ENCODE peak calls at places on chromosomes 1 and 21, in eight cellular contexts. One of them, this sample, is unnamed.

GRCh38 chr1:156926175-156926574 is 5.7 kb downstream of the LRRC71 start:
- DNase-seq in AG04449: no peak
- DNase-seq in progenitor cell of endocrine pancreas: no peak
- DNase-seq in neural crest cell: no peak
- DNase-seq in activated CD8-positive, alpha-beta T cell treated with anti-CD3 and anti-CD28 coated beads for 36 hours: peak
- DNase-seq in endodermal cell: no peak
- DNase-seq in transverse colon: peak
- DNase-seq in HL-60: peak
- DNase-seq in this sample: peak

GRCh38 chr1:175498002-175498401 is 245.4 kb downstream of the TNR start:
- DNase-seq in AG04449: no peak
- DNase-seq in progenitor cell of endocrine pancreas: no peak
- DNase-seq in neural crest cell: no peak
- DNase-seq in activated CD8-positive, alpha-beta T cell treated with anti-CD3 and anti-CD28 coated beads for 36 hours: no peak
- DNase-seq in endodermal cell: no peak
- DNase-seq in transverse colon: no peak
- DNase-seq in HL-60: no peak
- DNase-seq in this sample: peak

GRCh38 chr1:109620396-109620817 is 770 bp downstream of the AMPD2 start:
- DNase-seq in AG04449: no peak
- DNase-seq in progenitor cell of endocrine pancreas: no peak
- DNase-seq in neural crest cell: no peak
- DNase-seq in activated CD8-positive, alpha-beta T cell treated with anti-CD3 and anti-CD28 coated beads for 36 hours: no peak
- DNase-seq in endodermal cell: peak
- DNase-seq in transverse colon: peak
- DNase-seq in HL-60: no peak
- DNase-seq in this sample: peak

GRCh38 chr1:21280011-21280471 is 10.2 kb downstream of the ECE1 start:
- DNase-seq in AG04449: no peak
- DNase-seq in progenitor cell of endocrine pancreas: no peak
- DNase-seq in neural crest cell: no peak
- DNase-seq in activated CD8-positive, alpha-beta T cell treated with anti-CD3 and anti-CD28 coated beads for 36 hours: no peak
- DNase-seq in endodermal cell: no peak
- DNase-seq in transverse colon: peak
- DNase-seq in HL-60: no peak
- DNase-seq in this sample: peak

GRCh38 chr1:194369622-194370021 is 1183.2 kb upstream of the B3GALT2 start:
- DNase-seq in AG04449: no peak
- DNase-seq in progenitor cell of endocrine pancreas: no peak
- DNase-seq in neural crest cell: no peak
- DNase-seq in activated CD8-positive, alpha-beta T cell treated with anti-CD3 and anti-CD28 coated beads for 36 hours: no peak
- DNase-seq in endodermal cell: no peak
- DNase-seq in transverse colon: no peak
- DNase-seq in HL-60: no peak
- DNase-seq in this sample: no peak

GRCh38 chr1:24086466-24086865 is 25.5 kb downstream of the MYOM3 start:
- DNase-seq in AG04449: no peak
- DNase-seq in progenitor cell of endocrine pancreas: no peak
- DNase-seq in neural crest cell: no peak
- DNase-seq in activated CD8-positive, alpha-beta T cell treated with anti-CD3 and anti-CD28 coated beads for 36 hours: no peak
- DNase-seq in endodermal cell: no peak
- DNase-seq in transverse colon: no peak
- DNase-seq in HL-60: no peak
- DNase-seq in this sample: no peak

GRCh38 chr1:222048030-222048632 is 306.2 kb upstream of the DUSP10 start:
- DNase-seq in AG04449: peak
- DNase-seq in progenitor cell of endocrine pancreas: no peak
- DNase-seq in neural crest cell: no peak
- DNase-seq in activated CD8-positive, alpha-beta T cell treated with anti-CD3 and anti-CD28 coated beads for 36 hours: peak
- DNase-seq in endodermal cell: no peak
- DNase-seq in transverse colon: no peak
- DNase-seq in HL-60: no peak
- DNase-seq in this sample: peak

GRCh38 chr1:40363721-40364120 is 9.8 kb upstream of the SMAP2 start:
- DNase-seq in AG04449: no peak
- DNase-seq in progenitor cell of endocrine pancreas: no peak
- DNase-seq in neural crest cell: no peak
- DNase-seq in activated CD8-positive, alpha-beta T cell treated with anti-CD3 and anti-CD28 coated beads for 36 hours: peak
- DNase-seq in endodermal cell: peak
- DNase-seq in transverse colon: no peak
- DNase-seq in HL-60: no peak
- DNase-seq in this sample: no peak

GRCh38 chr1:186212574-186213224 is 162.4 kb downstream of the TPR start:
- DNase-seq in AG04449: peak
- DNase-seq in progenitor cell of endocrine pancreas: peak
- DNase-seq in neural crest cell: peak
- DNase-seq in activated CD8-positive, alpha-beta T cell treated with anti-CD3 and anti-CD28 coated beads for 36 hours: peak
- DNase-seq in endodermal cell: peak
- DNase-seq in transverse colon: peak
- DNase-seq in HL-60: peak
- DNase-seq in this sample: peak

GRCh38 chr1:117001254-117001927 is at the start of gene CD101:
- DNase-seq in AG04449: no peak
- DNase-seq in progenitor cell of endocrine pancreas: no peak
- DNase-seq in neural crest cell: no peak
- DNase-seq in activated CD8-positive, alpha-beta T cell treated with anti-CD3 and anti-CD28 coated beads for 36 hours: peak
- DNase-seq in endodermal cell: no peak
- DNase-seq in transverse colon: no peak
- DNase-seq in HL-60: no peak
- DNase-seq in this sample: no peak

GRCh38 chr1:53561488-53562115 is 102.4 kb downstream of the DMRTB1 start:
- DNase-seq in AG04449: no peak
- DNase-seq in progenitor cell of endocrine pancreas: no peak
- DNase-seq in neural crest cell: no peak
- DNase-seq in activated CD8-positive, alpha-beta T cell treated with anti-CD3 and anti-CD28 coated beads for 36 hours: no peak
- DNase-seq in endodermal cell: peak
- DNase-seq in transverse colon: peak
- DNase-seq in HL-60: no peak
- DNase-seq in this sample: no peak

GRCh38 chr1:2443285-2444137 is 31.1 kb upstream of the PEX10 start:
- DNase-seq in AG04449: no peak
- DNase-seq in progenitor cell of endocrine pancreas: no peak
- DNase-seq in neural crest cell: peak
- DNase-seq in activated CD8-positive, alpha-beta T cell treated with anti-CD3 and anti-CD28 coated beads for 36 hours: peak
- DNase-seq in endodermal cell: peak
- DNase-seq in transverse colon: no peak
- DNase-seq in HL-60: no peak
- DNase-seq in this sample: no peak

GRCh38 chr1:36322786-36323635 is 434 bp downstream of the EVA1B start:
- DNase-seq in AG04449: no peak
- DNase-seq in progenitor cell of endocrine pancreas: no peak
- DNase-seq in neural crest cell: peak
- DNase-seq in activated CD8-positive, alpha-beta T cell treated with anti-CD3 and anti-CD28 coated beads for 36 hours: peak
- DNase-seq in endodermal cell: peak
- DNase-seq in transverse colon: peak
- DNase-seq in HL-60: no peak
- DNase-seq in this sample: peak

GRCh38 chr1:178267646-178268094 is 173.8 kb downstream of the RASAL2 start:
- DNase-seq in AG04449: no peak
- DNase-seq in progenitor cell of endocrine pancreas: no peak
- DNase-seq in neural crest cell: no peak
- DNase-seq in activated CD8-positive, alpha-beta T cell treated with anti-CD3 and anti-CD28 coated beads for 36 hours: no peak
- DNase-seq in endodermal cell: peak
- DNase-seq in transverse colon: no peak
- DNase-seq in HL-60: no peak
- DNase-seq in this sample: peak

GRCh38 chr1:48530727-48531351 is 58.8 kb upstream of the SPATA6 start:
- DNase-seq in AG04449: no peak
- DNase-seq in progenitor cell of endocrine pancreas: peak
- DNase-seq in neural crest cell: peak
- DNase-seq in activated CD8-positive, alpha-beta T cell treated with anti-CD3 and anti-CD28 coated beads for 36 hours: peak
- DNase-seq in endodermal cell: peak
- DNase-seq in transverse colon: peak
- DNase-seq in HL-60: peak
- DNase-seq in this sample: peak

GRCh38 chr21:34688145-34688544 is 19.4 kb downstream of the CLIC6 start:
- DNase-seq in AG04449: no peak
- DNase-seq in progenitor cell of endocrine pancreas: no peak
- DNase-seq in neural crest cell: no peak
- DNase-seq in activated CD8-positive, alpha-beta T cell treated with anti-CD3 and anti-CD28 coated beads for 36 hours: no peak
- DNase-seq in endodermal cell: no peak
- DNase-seq in transverse colon: no peak
- DNase-seq in HL-60: no peak
- DNase-seq in this sample: peak
- TF ChIP-seq CTCF in AG04449: no peak
- TF ChIP-seq CTCF in progenitor cell of endocrine pancreas: no peak
- TF ChIP-seq CTCF in neural crest cell: no peak
- TF ChIP-seq CTCF in activated CD8-positive, alpha-beta T cell treated with anti-CD3 and anti-CD28 coated beads for 36 hours: no peak
- TF ChIP-seq CTCF in endodermal cell: no peak
- TF ChIP-seq CTCF in transverse colon: no peak
- TF ChIP-seq CTCF in HL-60: no peak
- TF ChIP-seq CTCF in this sample: peak

GRCh38 chr1:187264995-187265602 is 436.4 kb downstream of the PLA2G4A start:
- DNase-seq in AG04449: peak
- DNase-seq in progenitor cell of endocrine pancreas: peak
- DNase-seq in neural crest cell: peak
- DNase-seq in activated CD8-positive, alpha-beta T cell treated with anti-CD3 and anti-CD28 coated beads for 36 hours: no peak
- DNase-seq in endodermal cell: peak
- DNase-seq in transverse colon: no peak
- DNase-seq in HL-60: no peak
- DNase-seq in this sample: peak
- TF ChIP-seq CTCF in AG04449: peak
- TF ChIP-seq CTCF in progenitor cell of endocrine pancreas: peak
- TF ChIP-seq CTCF in neural crest cell: peak
- TF ChIP-seq CTCF in activated CD8-positive, alpha-beta T cell treated with anti-CD3 and anti-CD28 coated beads for 36 hours: no peak
- TF ChIP-seq CTCF in endodermal cell: peak
- TF ChIP-seq CTCF in transverse colon: no peak
- TF ChIP-seq CTCF in HL-60: peak
- TF ChIP-seq CTCF in this sample: peak

GRCh38 chr1:153655333-153655732 is 3.2 kb upstream of the SNAPIN start:
- DNase-seq in AG04449: no peak
- DNase-seq in progenitor cell of endocrine pancreas: no peak
- DNase-seq in neural crest cell: no peak
- DNase-seq in activated CD8-positive, alpha-beta T cell treated with anti-CD3 and anti-CD28 coated beads for 36 hours: no peak
- DNase-seq in endodermal cell: no peak
- DNase-seq in transverse colon: no peak
- DNase-seq in HL-60: no peak
- DNase-seq in this sample: no peak

GRCh38 chr1:153659175-153659534 is 652 bp downstream of the SNAPIN start:
- DNase-seq in AG04449: no peak
- DNase-seq in progenitor cell of endocrine pancreas: no peak
- DNase-seq in neural crest cell: no peak
- DNase-seq in activated CD8-positive, alpha-beta T cell treated with anti-CD3 and anti-CD28 coated beads for 36 hours: no peak
- DNase-seq in endodermal cell: no peak
- DNase-seq in transverse colon: no peak
- DNase-seq in HL-60: no peak
- DNase-seq in this sample: no peak

GRCh38 chr1:153661111-153661708 is 2.7 kb downstream of the SNAPIN start:
- DNase-seq in AG04449: no peak
- DNase-seq in progenitor cell of endocrine pancreas: no peak
- DNase-seq in neural crest cell: no peak
- DNase-seq in activated CD8-positive, alpha-beta T cell treated with anti-CD3 and anti-CD28 coated beads for 36 hours: no peak
- DNase-seq in endodermal cell: no peak
- DNase-seq in transverse colon: no peak
- DNase-seq in HL-60: no peak
- DNase-seq in this sample: no peak

GRCh38 chr1:153659656-153660055 is 1.2 kb downstream of the SNAPIN start:
- DNase-seq in AG04449: no peak
- DNase-seq in progenitor cell of endocrine pancreas: no peak
- DNase-seq in neural crest cell: no peak
- DNase-seq in activated CD8-positive, alpha-beta T cell treated with anti-CD3 and anti-CD28 coated beads for 36 hours: no peak
- DNase-seq in endodermal cell: no peak
- DNase-seq in transverse colon: no peak
- DNase-seq in HL-60: no peak
- DNase-seq in this sample: no peak

DNA sequence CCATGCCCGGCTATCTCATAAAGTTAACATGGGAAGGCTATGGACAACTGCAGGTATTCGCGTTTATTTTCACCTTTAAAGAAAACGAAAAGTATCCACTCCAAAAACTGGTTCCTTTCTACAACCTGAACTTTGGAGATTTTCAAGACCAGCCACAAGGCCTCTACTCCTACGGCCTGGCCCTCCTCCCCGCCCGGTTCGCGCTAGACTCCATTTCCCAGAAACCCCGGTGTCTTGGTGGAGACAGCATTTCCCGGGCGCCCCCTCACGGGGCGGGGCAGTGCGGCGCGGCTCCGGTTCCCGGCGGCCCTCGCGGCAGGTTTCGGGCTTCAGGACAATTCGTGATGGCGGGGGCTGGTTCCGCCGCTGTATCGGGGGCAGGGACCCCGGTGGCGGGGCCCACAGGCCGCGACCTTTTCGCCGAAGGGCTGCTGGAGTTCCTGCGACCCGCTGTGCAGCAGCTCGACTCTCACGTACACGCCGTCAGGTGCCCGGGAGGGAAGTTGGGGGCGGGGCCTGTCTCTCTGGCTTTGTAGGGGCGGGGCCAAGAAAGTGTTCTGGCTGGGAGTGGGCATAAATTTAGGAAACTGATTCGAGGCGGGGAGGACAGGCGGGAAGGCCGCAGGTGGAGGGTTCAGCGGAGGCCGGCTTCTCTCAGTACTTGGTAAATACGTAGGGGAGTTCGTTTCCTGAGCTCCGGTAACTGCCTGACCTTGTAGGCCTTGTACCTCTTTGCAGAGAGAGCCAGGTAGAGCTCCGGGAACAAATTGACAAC is at the start of gene SNAPIN:
- DNase-seq in AG04449: peak
- DNase-seq in progenitor cell of endocrine pancreas: peak
- DNase-seq in neural crest cell: peak
- DNase-seq in activated CD8-positive, alpha-beta T cell treated with anti-CD3 and anti-CD28 coated beads for 36 hours: peak
- DNase-seq in endodermal cell: peak
- DNase-seq in transverse colon: peak
- DNase-seq in HL-60: peak
- DNase-seq in this sample: peak
- TF ChIP-seq CTCF in AG04449: peak
- TF ChIP-seq CTCF in progenitor cell of endocrine pancreas: peak
- TF ChIP-seq CTCF in neural crest cell: peak
- TF ChIP-seq CTCF in activated CD8-positive, alpha-beta T cell treated with anti-CD3 and anti-CD28 coated beads for 36 hours: no peak
- TF ChIP-seq CTCF in endodermal cell: peak
- TF ChIP-seq CTCF in transverse colon: peak
- TF ChIP-seq CTCF in HL-60: no peak
- TF ChIP-seq CTCF in this sample: no peak

GRCh38 chr1:164704954-164705353 is 146.0 kb downstream of the PBX1 start:
- DNase-seq in AG04449: no peak
- DNase-seq in progenitor cell of endocrine pancreas: no peak
- DNase-seq in neural crest cell: no peak
- DNase-seq in activated CD8-positive, alpha-beta T cell treated with anti-CD3 and anti-CD28 coated beads for 36 hours: no peak
- DNase-seq in endodermal cell: no peak
- DNase-seq in transverse colon: no peak
- DNase-seq in HL-60: no peak
- DNase-seq in this sample: no peak

GRCh38 chr1:164702216-164702615 is 143.2 kb downstream of the PBX1 start:
- DNase-seq in AG04449: no peak
- DNase-seq in progenitor cell of endocrine pancreas: no peak
- DNase-seq in neural crest cell: no peak
- DNase-seq in activated CD8-positive, alpha-beta T cell treated with anti-CD3 and anti-CD28 coated beads for 36 hours: no peak
- DNase-seq in endodermal cell: no peak
- DNase-seq in transverse colon: no peak
- DNase-seq in HL-60: no peak
- DNase-seq in this sample: peak

GRCh38 chr1:164702664-164703063 is 143.7 kb downstream of the PBX1 start:
- DNase-seq in AG04449: no peak
- DNase-seq in progenitor cell of endocrine pancreas: no peak
- DNase-seq in neural crest cell: no peak
- DNase-seq in activated CD8-positive, alpha-beta T cell treated with anti-CD3 and anti-CD28 coated beads for 36 hours: no peak
- DNase-seq in endodermal cell: no peak
- DNase-seq in transverse colon: no peak
- DNase-seq in HL-60: no peak
- DNase-seq in this sample: no peak

GRCh38 chr1:164703971-164704411 is 145.0 kb downstream of the PBX1 start:
- DNase-seq in AG04449: no peak
- DNase-seq in progenitor cell of endocrine pancreas: no peak
- DNase-seq in neural crest cell: no peak
- DNase-seq in activated CD8-positive, alpha-beta T cell treated with anti-CD3 and anti-CD28 coated beads for 36 hours: no peak
- DNase-seq in endodermal cell: no peak
- DNase-seq in transverse colon: peak
- DNase-seq in HL-60: no peak
- DNase-seq in this sample: no peak

GRCh38 chr1:164703415-164703814 is 144.4 kb downstream of the PBX1 start:
- DNase-seq in AG04449: no peak
- DNase-seq in progenitor cell of endocrine pancreas: no peak
- DNase-seq in neural crest cell: no peak
- DNase-seq in activated CD8-positive, alpha-beta T cell treated with anti-CD3 and anti-CD28 coated beads for 36 hours: no peak
- DNase-seq in endodermal cell: no peak
- DNase-seq in transverse colon: no peak
- DNase-seq in HL-60: no peak
- DNase-seq in this sample: no peak
- TF ChIP-seq CTCF in AG04449: no peak
- TF ChIP-seq CTCF in progenitor cell of endocrine pancreas: peak
- TF ChIP-seq CTCF in neural crest cell: no peak
- TF ChIP-seq CTCF in activated CD8-positive, alpha-beta T cell treated with anti-CD3 and anti-CD28 coated beads for 36 hours: no peak
- TF ChIP-seq CTCF in endodermal cell: peak
- TF ChIP-seq CTCF in transverse colon: no peak
- TF ChIP-seq CTCF in HL-60: no peak
- TF ChIP-seq CTCF in this sample: no peak

This sample was measured in cardiac fibroblast.